ENCODE peak calls at places on chromosome 20, in four cellular contexts. One of them, this sample, is unnamed.

GRCh38 chr20:25606094-25606640 is 17.6 kb downstream of the NANP start:
- DNase-seq in non-pigmented ciliary epithelial cell: no peak
- DNase-seq in stimulated activated CD4-positive, alpha-beta T cell treated with anti-CD3 and anti-CD28 coated beads, Interleukin-4, amount 100 ng/mL, for 1 hour: no peak
- DNase-seq in left cardiac atrium: no peak
- DNase-seq in this sample: no peak

GRCh38 chr20:59300341-59301081 is at the start of gene EDN3:
- DNase-seq in non-pigmented ciliary epithelial cell: no peak
- DNase-seq in stimulated activated CD4-positive, alpha-beta T cell treated with anti-CD3 and anti-CD28 coated beads, Interleukin-4, amount 100 ng/mL, for 1 hour: no peak
- DNase-seq in left cardiac atrium: no peak
- DNase-seq in this sample: no peak

GRCh38 chr20:49318091-49318429 is 40.2 kb upstream of the ZNFX1 start:
- DNase-seq in non-pigmented ciliary epithelial cell: no peak
- DNase-seq in stimulated activated CD4-positive, alpha-beta T cell treated with anti-CD3 and anti-CD28 coated beads, Interleukin-4, amount 100 ng/mL, for 1 hour: no peak
- DNase-seq in left cardiac atrium: peak; percentile 21
- DNase-seq in this sample: no peak

GRCh38 chr20:37914367-37914671 is 11.4 kb downstream of the VSTM2L start:
- DNase-seq in non-pigmented ciliary epithelial cell: no peak
- DNase-seq in stimulated activated CD4-positive, alpha-beta T cell treated with anti-CD3 and anti-CD28 coated beads, Interleukin-4, amount 100 ng/mL, for 1 hour: no peak
- DNase-seq in left cardiac atrium: no peak
- DNase-seq in this sample: no peak

GRCh38 chr20:835220-836045 is 1.9 kb downstream of the FAM110A start:
- DNase-seq in stimulated activated CD4-positive, alpha-beta T cell treated with anti-CD3 and anti-CD28 coated beads, Interleukin-4, amount 100 ng/mL, for 1 hour: peak; percentile 40
- DNase-seq in non-pigmented ciliary epithelial cell: no peak
- DNase-seq in left cardiac atrium: peak; percentile 55
- DNase-seq in this sample: no peak

GRCh38 chr20:40633123-40633850 is 55.7 kb downstream of the MAFB start:
- DNase-seq in non-pigmented ciliary epithelial cell: no peak
- DNase-seq in left cardiac atrium: no peak
- DNase-seq in stimulated activated CD4-positive, alpha-beta T cell treated with anti-CD3 and anti-CD28 coated beads, Interleukin-4, amount 100 ng/mL, for 1 hour: no peak
- DNase-seq in this sample: no peak

GRCh38 chr20:59392741-59393140 is 92.3 kb downstream of the EDN3 start:
- DNase-seq in non-pigmented ciliary epithelial cell: no peak
- DNase-seq in left cardiac atrium: no peak
- DNase-seq in stimulated activated CD4-positive, alpha-beta T cell treated with anti-CD3 and anti-CD28 coated beads, Interleukin-4, amount 100 ng/mL, for 1 hour: no peak
- DNase-seq in this sample: no peak

GRCh38 chr20:58059145-58059544 is 169.3 kb downstream of the ANKRD60 start:
- DNase-seq in stimulated activated CD4-positive, alpha-beta T cell treated with anti-CD3 and anti-CD28 coated beads, Interleukin-4, amount 100 ng/mL, for 1 hour: no peak
- DNase-seq in non-pigmented ciliary epithelial cell: no peak
- DNase-seq in left cardiac atrium: no peak
- DNase-seq in this sample: no peak

GRCh38 chr20:23039136-23039875 is 4.2 kb downstream of the SSTR4 start:
- DNase-seq in non-pigmented ciliary epithelial cell: no peak
- DNase-seq in stimulated activated CD4-positive, alpha-beta T cell treated with anti-CD3 and anti-CD28 coated beads, Interleukin-4, amount 100 ng/mL, for 1 hour: no peak
- DNase-seq in left cardiac atrium: no peak
- DNase-seq in this sample: no peak

GRCh38 chr20:10654630-10655029 is 19.2 kb downstream of the JAG1 start:
- DNase-seq in left cardiac atrium: no peak
- DNase-seq in stimulated activated CD4-positive, alpha-beta T cell treated with anti-CD3 and anti-CD28 coated beads, Interleukin-4, amount 100 ng/mL, for 1 hour: no peak
- DNase-seq in non-pigmented ciliary epithelial cell: no peak
- DNase-seq in this sample: peak; percentile 47

GRCh38 chr20:44900231-44900854 is 9.5 kb upstream of the PABPC1L start:
- DNase-seq in stimulated activated CD4-positive, alpha-beta T cell treated with anti-CD3 and anti-CD28 coated beads, Interleukin-4, amount 100 ng/mL, for 1 hour: no peak
- DNase-seq in non-pigmented ciliary epithelial cell: no peak
- DNase-seq in left cardiac atrium: no peak
- DNase-seq in this sample: no peak

GRCh38 chr20:13231031-13231752 is 10.1 kb downstream of the ISM1 start:
- DNase-seq in left cardiac atrium: no peak
- DNase-seq in stimulated activated CD4-positive, alpha-beta T cell treated with anti-CD3 and anti-CD28 coated beads, Interleukin-4, amount 100 ng/mL, for 1 hour: no peak
- DNase-seq in non-pigmented ciliary epithelial cell: no peak
- DNase-seq in this sample: no peak

GRCh38 chr20:1786496-1786895 is 108.7 kb upstream of the SIRPA start:
- DNase-seq in left cardiac atrium: no peak
- DNase-seq in stimulated activated CD4-positive, alpha-beta T cell treated with anti-CD3 and anti-CD28 coated beads, Interleukin-4, amount 100 ng/mL, for 1 hour: no peak
- DNase-seq in non-pigmented ciliary epithelial cell: no peak
- DNase-seq in this sample: no peak

GRCh38 chr20:63005240-63005861 is 1.4 kb downstream of the BHLHE23 start:
- DNase-seq in non-pigmented ciliary epithelial cell: no peak
- DNase-seq in left cardiac atrium: no peak
- DNase-seq in stimulated activated CD4-positive, alpha-beta T cell treated with anti-CD3 and anti-CD28 coated beads, Interleukin-4, amount 100 ng/mL, for 1 hour: no peak
- DNase-seq in this sample: no peak

GRCh38 chr20:24823176-24823575 is 125.9 kb upstream of the CST7 start:
- DNase-seq in non-pigmented ciliary epithelial cell: no peak
- DNase-seq in stimulated activated CD4-positive, alpha-beta T cell treated with anti-CD3 and anti-CD28 coated beads, Interleukin-4, amount 100 ng/mL, for 1 hour: no peak
- DNase-seq in left cardiac atrium: no peak
- DNase-seq in this sample: no peak

GRCh38 chr20:19110866-19111460 is 101.5 kb upstream of the SLC24A3 start:
- DNase-seq in stimulated activated CD4-positive, alpha-beta T cell treated with anti-CD3 and anti-CD28 coated beads, Interleukin-4, amount 100 ng/mL, for 1 hour: no peak
- DNase-seq in non-pigmented ciliary epithelial cell: no peak
- DNase-seq in left cardiac atrium: no peak
- DNase-seq in this sample: no peak

This sample was measured in GM13976.